ENCODE peak calls at places on chromosomes 5 and 9, in four cellular contexts. E, P, W and V are unnamed samples.

GRCh38 chr5:137609122-137609521 is 110.0 kb upstream of the SPOCK1 start:
- DNase-seq in E (no peak), P (no peak), W (no peak), V (no peak)

GRCh38 chr5:154479944-154480750 is 2.1 kb upstream of the HAND1 start:
- DNase-seq in E (no peak), P (no peak), W (no peak), V (no peak)

GRCh38 chr9:89633404-89633803 is 28.6 kb downstream of the GADD45G start:
- DNase-seq in E (no peak), P (no peak), W (no peak), V (no peak)

GRCh38 chr9:81623778-81624177 is 65.6 kb downstream of the TLE1 start:
- DNase-seq in E (peak), P (no peak), W (no peak), V (no peak)

GRCh38 chr9:92661761-92662160 is 8.2 kb downstream of the IPPK start:
- DNase-seq in E (no peak), P (no peak), W (no peak), V (no peak)

GRCh38 chr9:35649431-35650340 is 1.0 kb downstream of the SIT1 start:
- DNase-seq in E (no peak), P (no peak), W (no peak), V (no peak)

GRCh38 chr5:172049226-172049796 is 42.9 kb upstream of the FBXW11 start:
- DNase-seq in E (no peak), P (no peak), W (no peak), V (no peak)

GRCh38 chr5:85868070-85868469 is 749.7 kb upstream of the COX7C start:
- DNase-seq in E (no peak), P (no peak), W (no peak), V (peak)

GRCh38 chr9:127562271-127562780 is 49.8 kb upstream of the STXBP1 start:
- DNase-seq in E (no peak), P (no peak), W (no peak), V (peak)

GRCh38 chr5:137822158-137822764 is 45.4 kb upstream of the MYOT start:
- DNase-seq in E (peak), P (peak), W (peak), V (peak)

GRCh38 chr5:156479864-156480263 is 152.9 kb downstream of the SGCD start:
- DNase-seq in E (no peak), P (no peak), W (no peak), V (peak)

GRCh38 chr5:132949151-132949550 is 14.3 kb downstream of the AFF4 start:
- DNase-seq in E (no peak), P (no peak), W (peak), V (no peak)

GRCh38 chr5:100794844-100795243 is 108.2 kb downstream of the ST8SIA4 start:
- DNase-seq in E (no peak), P (no peak), W (no peak), V (no peak)

GRCh38 chr5:32600057-32600622 is 14.8 kb downstream of the SUB1 start:
- DNase-seq in E (no peak), P (no peak), W (peak), V (peak)

GRCh38 chr5:65108786-65109743 is 340.3 kb downstream of the CWC27 start:
- DNase-seq in E (no peak), P (no peak), W (peak), V (no peak)

GRCh38 chr5:128213340-128213739 is 129.8 kb downstream of the SLC12A2 start:
- DNase-seq in E (peak), P (peak), W (peak), V (peak)

GRCh38 chr5:173699959-173700358 is 83.5 kb upstream of the BOD1 start:
- DNase-seq in E (no peak), P (no peak), W (no peak), V (no peak)

GRCh38 chr5:125491986-125492385 is 745.5 kb upstream of the ZNF608 start:
- DNase-seq in E (no peak), P (no peak), W (no peak), V (no peak)

GRCh38 chr9:82668724-82669324 is 394.1 kb downstream of the RASEF start:
- DNase-seq in E (no peak), P (no peak), W (no peak), V (no peak)

GRCh38 chr5:32298056-32298420 is 14.7 kb downstream of the MTMR12 start:
- DNase-seq in E (no peak), P (no peak), W (peak), V (no peak)

GRCh38 chr5:176790921-176791320 is 19.4 kb upstream of the UNC5A start:
- DNase-seq in E (no peak), P (no peak), W (no peak), V (no peak)

GRCh38 chr5:174047472-174047871 is 2.0 kb downstream of the NSG2 start:
- DNase-seq in E (no peak), P (no peak), W (no peak), V (no peak)

GRCh38 chr5:112784726-112785125 is 47.0 kb downstream of the APC start:
- DNase-seq in E (no peak), P (no peak), W (no peak), V (no peak)

GRCh38 chr5:1152771-1153282 is 41.0 kb upstream of the SLC12A7 start:
- DNase-seq in E (no peak), P (peak), W (no peak), V (no peak)

GRCh38 chr9:120490888-120491595 is 88.9 kb downstream of the CDK5RAP2 start:
- DNase-seq in E (peak), P (no peak), W (no peak), V (no peak)

GRCh38 chr9:93206576-93207155 is 22.7 kb downstream of the WNK2 start:
- DNase-seq in E (no peak), P (no peak), W (no peak), V (no peak)

GRCh38 chr9:20353931-20354652 is 268.2 kb downstream of the MLLT3 start:
- DNase-seq in E (no peak), P (no peak), W (peak), V (no peak)

GRCh38 chr9:135076143-135076875 is 11.2 kb upstream of the OLFM1 start:
- DNase-seq in E (no peak), P (no peak), W (no peak), V (no peak)

GRCh38 chr9:35162605-35163315 is 951 bp downstream of the UNC13B start:
- DNase-seq in E (no peak), P (peak), W (peak), V (no peak)

GRCh38 chr5:169219351-169219750 is 81.6 kb downstream of the SLIT3 start:
- DNase-seq in E (no peak), P (no peak), W (no peak), V (no peak)

GRCh38 chr5:178293400-178293799 is 60.8 kb upstream of the PHYKPL start:
- DNase-seq in E (peak), P (no peak), W (no peak), V (no peak)

GRCh38 chr5:50667079-50667652 is 729 bp downstream of the PARP8 start:
- DNase-seq in E (peak), P (peak), W (peak), V (peak)